ENCODE peak calls at places on chromosome 1, in eight cellular contexts. Y, M, W, Z, O, U, D and X are unnamed samples. For H3K27me3, the result is how much of the 10 kb centered on the place peaks cover.

GRCh38 chr1:111202707-111203623 is 2.5 kb upstream of the DENND2D start:
- DNase-seq in Y (no peak), M (peak), W (no peak), Z (no peak), O (no peak), U (no peak), D (no peak), X (no peak)

GRCh38 chr1:32052887-32053286 is 19.9 kb upstream of the TMEM39B start:
- DNase-seq in Y (no peak), M (peak), W (no peak), Z (no peak), O (no peak), U (no peak), D (no peak), X (no peak)

GRCh38 chr1:3822421-3822820 is 26.1 kb upstream of the LRRC47 start:
- DNase-seq in Y (no peak), M (no peak), W (no peak), Z (no peak), O (no peak), U (no peak), D (no peak), X (no peak)

GRCh38 chr1:226111109-226111864 is 48.8 kb downstream of the H3-3A start:
- DNase-seq in Y (peak), M (no peak), W (no peak), Z (no peak), O (no peak), U (no peak), D (no peak), X (no peak)

GRCh38 chr1:1832820-1833219 is 54.5 kb upstream of the NADK start:
- DNase-seq in Y (no peak), M (no peak), W (no peak), Z (no peak), O (no peak), U (no peak), D (no peak), X (no peak)

GRCh38 chr1:78792756-78793155 is 143.1 kb downstream of the IFI44 start:
- DNase-seq in Y (no peak), M (no peak), W (no peak), Z (no peak), O (no peak), U (no peak), D (no peak), X (no peak)

GRCh38 chr1:183002797-183003594 is 20.2 kb upstream of the LAMC1 start:
- DNase-seq in Y (peak), M (no peak), W (no peak), Z (no peak), O (no peak), U (no peak), D (no peak), X (no peak)

GRCh38 chr1:39955547-39956539 is 898 bp downstream of the MFSD2A start:
- DNase-seq in Y (no peak), M (peak), W (peak), Z (peak), O (no peak), U (peak), D (no peak), X (peak)

GRCh38 chr1:89065077-89065868 is at the start of gene GBP1:
- DNase-seq in Y (peak), M (no peak), W (no peak), Z (no peak), O (no peak), U (no peak), D (no peak), X (no peak)

GRCh38 chr1:169809370-169810095 is 14.8 kb upstream of the METTL18 start:
- DNase-seq in Y (peak), M (no peak), W (peak), Z (no peak), O (no peak), U (no peak), D (no peak), X (no peak)

GRCh38 chr1:173024543-173024942 is 26.2 kb downstream of the TNFSF18 start:
- DNase-seq in Y (no peak), M (no peak), W (no peak), Z (no peak), O (no peak), U (no peak), D (no peak), X (no peak)

GRCh38 chr1:225880210-225880584 is 2.0 kb downstream of the TMEM63A start:
- DNase-seq in Y (no peak), M (no peak), W (no peak), Z (no peak), O (no peak), U (no peak), D (no peak), X (no peak)

GRCh38 chr1:5388622-5389021 is 603.6 kb downstream of the NPHP4 start:
- DNase-seq in Y (no peak), M (no peak), W (peak), Z (no peak), O (no peak), U (no peak), D (no peak), X (no peak)

GRCh38 chr1:22877112-22877915 is 95.4 kb downstream of the LACTBL1 start:
- DNase-seq in Y (no peak), M (no peak), W (no peak), Z (no peak), O (no peak), U (no peak), D (no peak), X (no peak)

GRCh38 chr1:205391386-205391785 is 30.5 kb downstream of the LEMD1 start:
- DNase-seq in Y (no peak), M (peak), W (no peak), Z (no peak), O (no peak), U (no peak), D (no peak), X (no peak)

GRCh38 chr1:184890539-184890973 is 83.8 kb downstream of the NIBAN1 start:
- DNase-seq in Y (no peak), M (no peak), W (no peak), Z (no peak), O (no peak), U (no peak), D (no peak), X (peak)

GRCh38 chr1:183164350-183164749 is 21.7 kb upstream of the LAMC2 start:
- DNase-seq in Y (no peak), M (peak), W (no peak), Z (no peak), O (no peak), U (no peak), D (no peak), X (no peak)

GRCh38 chr1:240687820-240688219 is 75.9 kb upstream of the GREM2 start:
- DNase-seq in Y (no peak), M (no peak), W (no peak), Z (no peak), O (no peak), U (no peak), D (no peak), X (no peak)

GRCh38 chr1:230704830-230705229 is 9.1 kb downstream of the AGT start:
- DNase-seq in Y (no peak), M (no peak), W (no peak), Z (no peak), O (no peak), U (no peak), D (no peak), X (no peak)

GRCh38 chr1:67367370-67368345 is 60.0 kb downstream of the IL12RB2 start:
- DNase-seq in Y (peak), M (no peak), W (no peak), Z (no peak), O (peak), U (no peak), D (no peak), X (no peak)

GRCh38 chr1:25472494-25472893 is 41.8 kb downstream of the MACO1 start:
- DNase-seq in Y (no peak), M (no peak), W (no peak), Z (no peak), O (no peak), U (peak), D (no peak), X (no peak)

GRCh38 chr1:47805826-47806450 is 191.2 kb downstream of the TRABD2B start:
- DNase-seq in Y (no peak), M (no peak), W (no peak), Z (no peak), O (no peak), U (no peak), D (no peak), X (no peak)

GRCh38 chr1:48645883-48646282 is 130.8 kb downstream of the BEND5 start:
- DNase-seq in Y (no peak), M (peak), W (no peak), Z (no peak), O (no peak), U (no peak), D (no peak), X (no peak)

GRCh38 chr1:40392206-40392605 is 18.7 kb downstream of the SMAP2 start:
- DNase-seq in Y (no peak), M (peak), W (peak), Z (no peak), O (no peak), U (no peak), D (no peak), X (no peak)

GRCh38 chr1:3473381-3473844 is 18.9 kb downstream of the ARHGEF16 start:
- DNase-seq in Y (peak), M (no peak), W (no peak), Z (no peak), O (no peak), U (no peak), D (peak), X (no peak)

GRCh38 chr1:234607091-234608025 is 2.6 kb downstream of the IRF2BP2 start:
- DNase-seq in Y (no peak), M (peak), W (peak), Z (peak), O (no peak), U (no peak), D (peak), X (no peak)

GRCh38 chr1:225527575-225527974 is 99.7 kb upstream of the LBR start:
- DNase-seq in Y (no peak), M (no peak), W (no peak), Z (no peak), O (no peak), U (no peak), D (no peak), X (no peak)

GRCh38 chr1:223229756-223230155 is 86.7 kb upstream of the TLR5 start:
- DNase-seq in Y (no peak), M (no peak), W (no peak), Z (no peak), O (no peak), U (no peak), D (no peak), X (no peak)

GRCh38 chr1:154773551-154773950 is 96.5 kb downstream of the KCNN3 start:
- DNase-seq in Y (no peak), M (no peak), W (no peak), Z (no peak), O (peak), U (no peak), D (no peak), X (no peak)

GRCh38 chr1:26031903-26032220 is 10.3 kb downstream of the EXTL1 start:
- DNase-seq in Y (no peak), M (no peak), W (no peak), Z (no peak), O (no peak), U (no peak), D (no peak), X (no peak)

GRCh38 chr1:109482796-109483638 is 688 bp upstream of the ATXN7L2 start:
- DNase-seq in Y (no peak), M (no peak), W (peak), Z (peak), O (peak), U (no peak), D (peak), X (peak)

GRCh38 chr1:184385863-184386262 is 966 bp upstream of the C1orf21 start:
- DNase-seq in Y (no peak), M (no peak), W (peak), Z (no peak), O (no peak), U (no peak), D (no peak), X (no peak)

GRCh38 chr1:198444792-198445191 is 95.7 kb downstream of the ATP6V1G3 start:
- DNase-seq in Y (no peak), M (no peak), W (no peak), Z (no peak), O (no peak), U (no peak), D (no peak), X (no peak)

GRCh38 chr1:11456970-11457369 is 22.0 kb upstream of the DISP3 start:
- DNase-seq in Y (no peak), M (no peak), W (no peak), Z (no peak), O (no peak), U (no peak), D (no peak), X (no peak)

GRCh38 chr1:56229183-56229582 is 350.2 kb downstream of the PLPP3 start:
- DNase-seq in Y (no peak), M (peak), W (peak), Z (no peak), O (no peak), U (no peak), D (no peak), X (no peak)

DNA sequence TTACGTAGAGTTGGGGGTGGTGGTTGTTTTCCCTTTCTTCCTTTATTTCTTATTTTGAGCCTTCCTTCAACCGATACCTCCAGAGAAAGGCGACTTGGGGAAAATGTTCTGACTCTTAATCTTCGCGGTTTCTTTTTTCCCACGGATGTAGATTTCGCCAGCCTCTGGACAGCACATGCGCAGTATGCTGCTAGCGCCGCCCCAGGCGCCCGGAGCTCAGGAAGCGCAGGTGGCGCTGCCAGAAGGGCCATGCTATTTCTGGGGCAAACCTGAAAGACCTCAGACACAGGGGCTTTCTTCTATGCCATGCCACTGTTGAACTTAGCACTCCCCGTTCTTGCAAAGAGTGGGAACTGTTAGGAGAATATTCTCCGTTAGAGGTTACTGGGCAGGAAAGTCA is 392.1 kb downstream of the KIF26B start:
- DNase-seq in Y (no peak), M (peak), W (no peak), Z (no peak), O (no peak), U (no peak), D (no peak), X (no peak)
- H3K27me3 ChIP-seq in Y (under half), M (under half), W (under half), Z (under half), O (under half), U (under half), D (under half), X (under half)

DNA sequence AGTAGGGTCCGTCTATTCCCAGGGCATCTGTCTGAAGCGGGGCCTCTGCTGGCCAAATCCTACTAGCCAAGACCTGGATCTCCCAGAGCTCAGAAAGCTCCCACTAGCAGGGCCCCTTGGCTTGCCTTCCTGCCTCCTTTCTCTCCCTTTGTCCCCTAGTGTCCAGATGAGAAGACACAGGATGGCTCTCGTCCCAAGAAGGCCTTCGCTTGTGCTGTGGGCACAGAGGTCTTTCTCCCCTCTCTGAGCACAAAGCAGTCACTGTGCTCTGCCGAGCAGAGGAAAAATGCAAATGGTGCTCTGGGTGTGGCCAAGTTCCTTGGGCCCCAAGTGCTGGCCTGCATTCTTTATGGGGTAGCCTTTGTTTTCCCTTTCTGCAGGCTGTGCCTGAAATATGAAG is 13.0 kb upstream of the GPR137B start:
- DNase-seq in Y (no peak), M (peak), W (peak), Z (no peak), O (no peak), U (no peak), D (no peak), X (no peak)
- H3K27me3 ChIP-seq in Y (under half), M (under half), W (under half), Z (under half), O (under half), U (under half), D (under half), X (under half)

DNA sequence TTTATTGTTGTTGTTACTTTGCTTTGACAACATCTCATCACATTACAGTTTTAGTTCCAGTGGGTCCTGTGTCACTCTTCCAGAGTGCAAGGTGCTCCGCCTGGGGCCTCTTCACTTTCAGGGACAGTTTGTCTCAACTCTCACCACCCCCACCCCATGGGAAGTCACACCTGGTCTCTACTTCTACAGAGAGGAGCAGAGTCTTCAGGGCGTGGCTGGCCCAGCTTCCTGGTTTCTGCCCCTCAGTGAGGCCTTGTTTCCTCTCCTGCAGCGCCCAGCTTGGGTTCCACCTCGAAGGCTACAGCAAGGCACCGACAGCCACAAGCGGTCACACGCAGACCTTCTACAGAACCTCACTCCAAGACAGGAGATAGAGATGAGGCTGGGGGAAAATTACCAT is 30.3 kb downstream of the RHOU start:
- DNase-seq in Y (no peak), M (no peak), W (no peak), Z (no peak), O (no peak), U (no peak), D (no peak), X (no peak)
- H3K27me3 ChIP-seq in Y (under half), M (half or more), W (under half), Z (under half), O (under half), U (under half), D (under half), X (under half)

GRCh38 chr1:17198476-17199258 is 6.3 kb upstream of the PADI1 start:
- DNase-seq in Y (no peak), M (peak), W (no peak), Z (peak), O (no peak), U (no peak), D (no peak), X (no peak)
- H3K27me3 ChIP-seq in Y (under half), M (under half), W (under half), Z (under half), O (under half), U (under half), D (under half), X (under half)

DNA sequence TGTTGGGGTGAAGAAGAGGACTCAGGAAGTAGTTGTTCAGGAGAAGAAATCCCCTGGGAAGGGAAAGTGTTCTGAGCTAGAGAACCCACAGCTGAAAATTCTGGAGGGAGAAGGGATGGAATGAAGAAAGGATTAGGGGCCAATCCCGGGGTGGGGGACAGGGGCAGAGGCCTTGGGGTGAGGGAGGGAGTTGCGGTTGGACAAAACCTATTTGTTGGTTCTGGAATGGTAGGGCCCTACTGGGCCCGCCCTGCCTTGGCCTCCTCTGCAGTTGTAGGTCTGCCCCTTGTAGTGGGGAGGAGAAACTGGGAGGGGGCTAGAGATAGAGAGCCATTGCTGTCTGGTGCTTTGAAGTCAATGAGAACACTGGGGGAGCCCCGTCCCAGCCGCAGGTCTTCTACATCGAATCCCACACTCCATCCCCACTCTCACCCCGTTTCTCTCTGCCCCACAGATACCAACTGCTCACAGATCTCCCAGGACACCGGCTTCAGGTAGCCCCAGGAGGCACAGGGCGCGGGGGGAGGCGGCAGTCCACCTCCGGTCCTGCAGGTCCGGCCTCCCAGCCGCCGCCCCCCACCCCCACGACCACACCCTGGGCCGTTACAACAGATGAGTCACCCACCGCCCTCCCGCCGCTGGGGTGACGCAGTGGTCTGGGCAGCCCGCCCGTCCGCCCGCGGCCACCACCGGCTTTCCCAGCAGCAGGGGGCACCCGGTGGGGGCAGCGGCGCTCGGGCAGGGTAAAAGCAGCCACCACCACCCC is 1.1 kb downstream of the TAGLN2 start:
- DNase-seq in Y (peak), M (peak), W (no peak), Z (peak), O (peak), U (no peak), D (peak), X (peak)
- H3K27me3 ChIP-seq in Y (under half), M (under half), W (under half), Z (under half), O (under half), U (under half), D (under half), X (under half)

GRCh38 chr1:153570874-153571273 is 5.2 kb upstream of the S100A2 start:
- DNase-seq in Y (no peak), M (no peak), W (no peak), Z (no peak), O (no peak), U (no peak), D (no peak), X (no peak)

GRCh38 chr1:153569465-153569864 is 3.8 kb upstream of the S100A2 start:
- DNase-seq in Y (no peak), M (no peak), W (no peak), Z (no peak), O (no peak), U (no peak), D (no peak), X (no peak)

GRCh38 chr1:153571706-153572105 is 6.1 kb upstream of the S100A2 start:
- DNase-seq in Y (no peak), M (no peak), W (no peak), Z (no peak), O (no peak), U (no peak), D (no peak), X (no peak)

GRCh38 chr1:153573351-153573750 is 7.7 kb upstream of the S100A2 start:
- DNase-seq in Y (no peak), M (no peak), W (no peak), Z (no peak), O (no peak), U (no peak), D (no peak), X (no peak)

DNA sequence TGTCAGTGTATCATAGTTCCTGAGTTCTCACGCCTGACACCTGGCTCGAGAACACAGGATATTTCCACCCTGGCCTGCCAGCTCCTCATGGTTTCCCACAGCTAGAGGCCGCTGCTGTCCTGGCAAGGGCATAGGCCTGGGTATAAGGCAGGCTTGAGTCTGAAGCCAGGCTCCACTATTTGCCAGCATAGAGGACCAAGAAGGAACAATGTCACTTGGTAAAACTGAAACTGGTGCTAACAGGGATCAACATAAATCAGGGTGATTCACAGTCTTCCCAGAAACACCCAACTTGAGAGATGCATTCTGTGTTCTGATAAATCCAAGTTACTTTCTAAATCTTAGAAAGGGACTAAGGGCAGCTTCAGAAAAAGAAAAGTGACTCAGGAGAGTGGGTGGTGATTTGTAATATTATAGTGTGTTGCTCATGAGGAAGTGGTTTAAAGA is 6.9 kb upstream of the S100A2 start:
- DNase-seq in Y (peak), M (peak), W (peak), Z (peak), O (peak), U (peak), D (peak), X (peak)
- H3K27me3 ChIP-seq in Y (under half), M (under half), W (under half), Z (under half), O (under half), U (under half), D (under half), X (under half)